ENCODE peak calls at places on chromosomes 7 and 10, in five cellular contexts. B is PC-9, Q is fibroblast of lung, J is HCT116, G is MM.1S. M is an unnamed sample.

GRCh38 chr10:97050205-97050745 is 135.5 kb downstream of the SLIT1 start:
- DNase-seq in Q (no peak), G (no peak), B (no peak), J (no peak), M (no peak)

GRCh38 chr7:87083865-87084519 is 24.5 kb upstream of the ELAPOR2 start:
- DNase-seq in G (no peak), J (no peak), B (no peak), Q (peak; percentile 1), M (no peak)

GRCh38 chr7:69403169-69403568 is 195.1 kb upstream of the AUTS2 start:
- DNase-seq in G (no peak), B (no peak), Q (no peak), J (no peak), M (no peak)

GRCh38 chr10:58932821-58933314 is 243.6 kb upstream of the PHYHIPL start:
- DNase-seq in Q (peak; percentile 80), G (no peak), J (no peak), B (no peak), M (no peak)

GRCh38 chr7:46881507-46882127 is 700.3 kb downstream of the TNS3 start:
- DNase-seq in B (peak; percentile 60), G (no peak), Q (peak; percentile 15), J (peak; percentile 22), M (no peak)

GRCh38 chr10:30190831-30191552 is 131.6 kb upstream of the JCAD start:
- DNase-seq in G (no peak), J (no peak), Q (no peak), B (no peak), M (no peak)

GRCh38 chr10:26697163-26697921 is at the start of gene PDSS1:
- DNase-seq in G (peak; percentile 71), B (peak; percentile 65), J (peak; percentile 28), Q (peak; percentile 62), M (no peak)

GRCh38 chr7:27188666-27189559 is 3.9 kb upstream of the HOXA11 start:
- DNase-seq in G (no peak), Q (no peak), B (no peak), J (no peak), M (no peak)

GRCh38 chr10:114879541-114880158 is 58.1 kb downstream of the FHIP2A start:
- DNase-seq in G (peak; percentile 53), B (no peak), J (peak; percentile 43), Q (peak; percentile 17), M (no peak)

GRCh38 chr7:123485187-123485586 is 49.2 kb downstream of the IQUB start:
- DNase-seq in J (no peak), G (no peak), Q (no peak), B (no peak), M (no peak)

GRCh38 chr7:38731195-38731594 is 100.0 kb upstream of the AMPH start:
- DNase-seq in Q (peak; percentile 43), G (no peak), J (no peak), B (no peak), M (no peak)

GRCh38 chr10:132363376-132363775 is 31.4 kb downstream of the LRRC27 start:
- DNase-seq in G (no peak), B (no peak), J (no peak), Q (no peak), M (no peak)

GRCh38 chr7:151286148-151286547 is 37.7 kb upstream of the SMARCD3 start:
- DNase-seq in J (no peak), B (no peak), Q (peak; percentile 46), G (no peak), M (no peak)

GRCh38 chr10:45473126-45473525 is 99.1 kb downstream of the ALOX5 start:
- DNase-seq in G (no peak), B (no peak), Q (no peak), J (no peak), M (no peak)

GRCh38 chr7:76191783-76192240 is 9.9 kb upstream of the SRRM3 start:
- DNase-seq in J (peak; percentile 43), Q (peak; percentile 45), B (peak; percentile 22), G (no peak), M (no peak)

GRCh38 chr10:16909961-16910794 is 93.0 kb upstream of the RSU1 start:
- DNase-seq in B (no peak), J (no peak), Q (peak; percentile 41), G (no peak), M (no peak)

GRCh38 chr7:13262929-13263530 is 575.6 kb downstream of the ARL4A start:
- DNase-seq in B (no peak), J (peak; percentile 26), Q (peak; percentile 28), G (peak; percentile 54), M (no peak)

GRCh38 chr7:21542891-21543527 is at the start of gene DNAH11:
- DNase-seq in Q (peak; percentile 34), B (peak; percentile 9), G (peak; percentile 62), J (no peak), M (no peak)

GRCh38 chr7:66344166-66344565 is 139.0 kb downstream of the TPST1 start:
- DNase-seq in Q (peak; percentile 28), B (no peak), G (no peak), J (no peak), M (no peak)

GRCh38 chr7:92904292-92905131 is 68.1 kb upstream of the CDK6 start:
- DNase-seq in Q (peak; percentile 99), J (peak; percentile 88), B (peak; percentile 88), G (no peak), M (no peak)

GRCh38 chr10:80996615-80997193 is 459.0 kb downstream of the SH2D4B start:
- DNase-seq in Q (no peak), J (no peak), B (no peak), G (no peak), M (no peak)

GRCh38 chr7:3537210-3537875 is 236.3 kb downstream of the SDK1 start:
- DNase-seq in G (no peak), Q (peak; percentile 78), J (no peak), B (no peak), M (no peak)

GRCh38 chr10:10804998-10805737 is 212.5 kb upstream of the CELF2 start:
- DNase-seq in J (no peak), Q (peak; percentile 93), G (no peak), B (peak; percentile 58), M (no peak)

GRCh38 chr10:12419279-12419847 is 70.0 kb downstream of the CAMK1D start:
- DNase-seq in B (peak; percentile 18), J (peak; percentile 79), G (no peak), Q (peak; percentile 100), M (no peak)

GRCh38 chr7:85262891-85263290 is 76.0 kb upstream of the SEMA3D start:
- DNase-seq in Q (no peak), G (no peak), B (no peak), J (no peak), M (no peak)

GRCh38 chr7:97372882-97373281 is 255.4 kb downstream of the SDHAF3 start:
- DNase-seq in G (no peak), Q (no peak), J (no peak), B (no peak), M (no peak)

GRCh38 chr7:140674356-140674800 is 1.6 kb downstream of the ADCK2 start:
- DNase-seq in G (peak; percentile 71), B (no peak), Q (no peak), J (no peak), M (no peak)
- H3K4me3 ChIP-seq in G (peak overlapping the region; percentile 68), B (peak overlapping the region; percentile 79), Q (no peak overlapping the region), J (no peak overlapping the region), M (peak overlapping the region; percentile 91)

GRCh38 chr10:23196201-23196600 is 4.1 kb downstream of the PTF1A start:
- DNase-seq in Q (no peak), G (no peak), B (no peak), J (no peak), M (no peak)

GRCh38 chr10:23193435-23194074 is 1.4 kb downstream of the PTF1A start:
- DNase-seq in Q (no peak), J (no peak), B (no peak), G (no peak), M (no peak)

GRCh38 chr10:23195846-23196200 is 3.7 kb downstream of the PTF1A start:
- DNase-seq in J (no peak), Q (no peak), G (no peak), B (no peak), M (no peak)

GRCh38 chr10:23194471-23194965 is 2.4 kb downstream of the PTF1A start:
- DNase-seq in G (no peak), B (no peak), Q (no peak), J (no peak), M (no peak)

DNA sequence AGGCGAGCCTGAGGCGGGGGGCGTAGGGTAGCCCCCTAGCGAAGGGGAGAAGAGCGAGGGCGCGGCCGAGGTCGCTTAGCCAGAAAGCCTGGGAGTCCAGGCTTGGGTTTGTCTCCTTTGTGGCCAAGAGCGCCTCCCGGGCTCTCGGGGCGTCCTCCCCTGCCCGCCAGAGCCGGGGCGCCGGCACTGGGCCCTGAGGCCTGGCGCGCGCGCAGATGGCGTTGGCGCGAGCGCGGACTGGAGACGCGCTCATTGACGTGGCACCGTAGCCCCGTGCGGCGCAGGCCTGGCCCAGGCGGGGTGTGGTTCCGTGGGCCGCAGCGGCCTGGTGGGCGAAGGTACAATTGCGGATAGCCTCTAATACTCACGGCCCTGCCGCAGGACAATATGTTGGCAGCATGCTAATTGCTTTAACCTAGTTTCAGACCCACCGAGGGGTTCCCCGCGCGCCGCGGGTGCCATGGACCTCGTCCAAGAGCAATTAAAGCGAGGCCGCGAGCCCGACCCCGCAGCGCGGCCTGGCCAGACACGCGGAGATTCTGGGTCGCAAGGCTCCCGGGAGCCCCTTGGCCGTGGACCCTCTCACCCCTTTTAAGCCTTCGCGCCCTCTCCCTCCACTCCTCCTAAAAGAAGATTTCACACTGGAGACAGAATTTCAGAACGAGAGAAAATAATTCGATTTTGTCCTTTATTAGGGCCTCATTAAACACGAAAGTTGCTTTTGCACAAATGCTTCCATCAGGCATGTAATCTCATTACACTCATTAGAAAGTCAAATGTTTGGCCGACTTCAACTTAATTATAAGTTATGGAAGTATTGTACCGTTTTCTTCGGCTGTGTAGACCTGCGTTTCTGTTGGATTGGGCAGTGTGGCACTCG is 3.1 kb downstream of the PTF1A start:
- DNase-seq in Q (no peak), B (no peak), G (no peak), J (no peak), M (no peak)
- TF ChIP-seq EZH2 in Q (no peak), B (no peak), G (no peak), J (no peak), M (no peak)

GRCh38 chr10:1659221-1659791 is 78.0 kb downstream of the ADARB2 start:
- DNase-seq in B (no peak), G (no peak), J (no peak), Q (no peak), M (no peak)

GRCh38 chr10:1661416-1661815 is 75.9 kb downstream of the ADARB2 start:
- DNase-seq in G (no peak), Q (no peak), J (no peak), B (no peak), M (no peak)

GRCh38 chr10:1660815-1661214 is 76.5 kb downstream of the ADARB2 start:
- DNase-seq in Q (no peak), B (no peak), J (no peak), G (no peak), M (no peak)

GRCh38 chr10:1661861-1662260 is 75.5 kb downstream of the ADARB2 start:
- DNase-seq in J (no peak), G (no peak), Q (no peak), B (no peak), M (no peak)

GRCh38 chr10:1660386-1660785 is 76.9 kb downstream of the ADARB2 start:
- DNase-seq in B (no peak), G (no peak), J (no peak), Q (no peak), M (no peak)
- H3K4me3 ChIP-seq in B (no peak overlapping the region), G (no peak overlapping the region), J (no peak overlapping the region), Q (no peak overlapping the region), M (no peak overlapping the region)

DNA sequence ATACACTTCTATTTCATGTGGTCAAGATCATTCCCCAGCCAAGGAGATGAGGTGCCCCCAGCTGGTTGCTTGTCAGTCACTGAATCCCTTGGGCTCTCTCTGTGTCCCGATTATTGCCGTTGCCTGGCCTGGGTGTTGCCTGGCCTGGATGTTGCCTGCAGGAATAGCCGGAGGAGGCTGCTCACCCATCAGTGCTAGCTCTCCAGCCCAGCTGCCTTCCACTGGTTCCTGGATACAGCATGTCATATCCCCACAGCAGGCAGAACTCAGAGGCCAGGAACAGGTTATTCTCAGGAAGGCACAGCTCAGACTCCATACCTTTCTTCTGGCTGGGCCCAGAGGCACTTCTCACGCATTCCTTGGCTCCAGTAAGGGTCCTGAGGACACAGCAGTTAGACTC is 542.1 kb upstream of the MGMT start:
- DNase-seq in G (no peak), J (no peak), B (no peak), Q (no peak), M (no peak)
- TF ChIP-seq EZH2 in G (no peak), J (no peak), B (no peak), Q (no peak), M (no peak)